ENCODE peak calls at places on chromosomes 12 and 14, in four cellular contexts. U is LoVo, Y is NCI-H1105 treated with DMSO at 0.1 percent for 48 hours, H is A549. R is an unnamed sample.

GRCh38 chr14:105568859-105569766 is 42.7 kb downstream of the TMEM121 start:
- DNase-seq in U (no peak), Y (no peak), H (no peak), R (no peak)

GRCh38 chr12:5441497-5442236 is 9.8 kb downstream of the NTF3 start:
- DNase-seq in U (peak; percentile 55), Y (no peak), H (no peak), R (no peak)

GRCh38 chr12:48810817-48811453 is 7.4 kb upstream of the CACNB3 start:
- DNase-seq in U (no peak), Y (no peak), H (no peak), R (no peak)

GRCh38 chr12:124321040-124321481 is 26.2 kb downstream of the RFLNA start:
- DNase-seq in U (peak; percentile 65), Y (no peak), H (peak; percentile 71), R (peak; percentile 39)

GRCh38 chr12:96493101-96493500 is 3.7 kb downstream of the CFAP54 start:
- DNase-seq in U (no peak), Y (no peak), H (no peak), R (no peak)

GRCh38 chr14:68076451-68076850 is 256.9 kb downstream of the RAD51B start:
- DNase-seq in U (peak; percentile 27), Y (no peak), H (peak; percentile 10), R (no peak)

GRCh38 chr12:101671157-101671791 is 26.2 kb upstream of the CHPT1 start:
- DNase-seq in U (no peak), Y (no peak), H (no peak), R (no peak)

GRCh38 chr12:22658214-22658613 is 33.2 kb downstream of the ETNK1 start:
- DNase-seq in U (no peak), Y (no peak), H (peak; percentile 5), R (no peak)

GRCh38 chr12:73629171-73629570 is 908.5 kb upstream of the ATXN7L3B start:
- DNase-seq in U (no peak), Y (no peak), H (no peak), R (no peak)

GRCh38 chr12:132171968-132172521 is 27.8 kb downstream of the NOC4L start:
- DNase-seq in U (no peak), Y (no peak), H (no peak), R (no peak)

GRCh38 chr12:96063046-96063445 is 27.7 kb upstream of the LTA4H start:
- DNase-seq in U (no peak), Y (peak; percentile 5), H (peak; percentile 26), R (no peak)

GRCh38 chr14:101600336-101600890 is 39.1 kb downstream of the DIO3 start:
- DNase-seq in U (no peak), Y (no peak), H (no peak), R (no peak)

GRCh38 chr12:102933168-102933567 is 16.1 kb upstream of the PAH start:
- DNase-seq in U (no peak), Y (no peak), H (no peak), R (no peak)

GRCh38 chr12:52250048-52250990 is 17.3 kb downstream of the KRT7 start:
- DNase-seq in U (no peak), Y (no peak), H (no peak), R (no peak)

GRCh38 chr14:96660667-96661066 is 136.5 kb upstream of the VRK1 start:
- DNase-seq in U (no peak), Y (no peak), H (no peak), R (no peak)

GRCh38 chr14:65847065-65847847 is 434.7 kb downstream of the FUT8 start:
- DNase-seq in U (no peak), Y (no peak), H (no peak), R (no peak)

GRCh38 chr14:104134061-104134965 is 4.1 kb upstream of the KIF26A start:
- DNase-seq in U (no peak), Y (no peak), H (no peak), R (no peak)

GRCh38 chr12:121175383-121176119 is 34.4 kb upstream of the P2RX4 start:
- DNase-seq in U (no peak), Y (no peak), H (no peak), R (no peak)

GRCh38 chr12:27055966-27056365 is 26.4 kb downstream of the C12orf71 start:
- DNase-seq in U (no peak), Y (no peak), H (no peak), R (no peak)

GRCh38 chr12:6224550-6224949 is 24.4 kb downstream of the CD9 start:
- DNase-seq in U (no peak), Y (peak; percentile 64), H (no peak), R (no peak)

GRCh38 chr14:76083796-76084195 is 67.9 kb upstream of the GPATCH2L start:
- DNase-seq in U (no peak), Y (no peak), H (no peak), R (no peak)

GRCh38 chr12:6265038-6265405 is 45.5 kb upstream of the PLEKHG6 start:
- DNase-seq in U (no peak), Y (no peak), H (no peak), R (no peak)

GRCh38 chr12:24937553-24938244 is 11.2 kb downstream of the BCAT1 start:
- DNase-seq in U (no peak), Y (no peak), H (no peak), R (no peak)

GRCh38 chr14:80385340-80385739 is 174.0 kb upstream of the DIO2 start:
- DNase-seq in U (no peak), Y (no peak), H (no peak), R (no peak)

GRCh38 chr14:92731622-92732021 is 16.8 kb downstream of the LGMN start:
- DNase-seq in U (no peak), Y (no peak), H (no peak), R (no peak)

GRCh38 chr12:32661706-32662105 is 17.4 kb upstream of the DNM1L start:
- DNase-seq in U (no peak), Y (no peak), H (no peak), R (no peak)

GRCh38 chr12:176321-177181 is 37.4 kb downstream of the SLC6A12 start:
- DNase-seq in U (peak; percentile 74), Y (no peak), H (no peak), R (no peak)

GRCh38 chr12:60205500-60205899 is 609.7 kb downstream of the SLC16A7 start:
- DNase-seq in U (no peak), Y (no peak), H (no peak), R (no peak)

GRCh38 chr12:68636268-68636667 is 25.6 kb downstream of the RAP1B start:
- DNase-seq in U (no peak), Y (no peak), H (no peak), R (no peak)

GRCh38 chr12:5433081-5433839 is 1.4 kb downstream of the NTF3 start:
- DNase-seq in U (no peak), Y (peak; percentile 50), H (no peak), R (no peak)

GRCh38 chr14:72892103-72892878 is 1.6 kb downstream of the DPF3 start:
- DNase-seq in U (no peak), Y (peak; percentile 23), H (no peak), R (no peak)